ENCODE peak calls at places on chromosomes 12 and 14, in four cellular contexts. One of them, this sample, is unnamed.

GRCh38 chr12:94615284-94616216 is 34.8 kb downstream of the TMCC3 start:
- DNase-seq in CD8-positive, alpha-beta T cell: no peak
- DNase-seq in pancreas: peak; percentile 62
- DNase-seq in HFF-Myc: no peak
- DNase-seq in this sample: peak; percentile 72

GRCh38 chr12:96710127-96710745 is 196.8 kb upstream of the NEDD1 start:
- DNase-seq in CD8-positive, alpha-beta T cell: no peak
- DNase-seq in pancreas: no peak
- DNase-seq in HFF-Myc: no peak
- DNase-seq in this sample: no peak

GRCh38 chr12:66879392-66879791 is 200.5 kb upstream of the GRIP1 start:
- DNase-seq in CD8-positive, alpha-beta T cell: no peak
- DNase-seq in pancreas: no peak
- DNase-seq in HFF-Myc: no peak
- DNase-seq in this sample: no peak

GRCh38 chr12:4849024-4849594 is 60.6 kb upstream of the KCNA1 start:
- DNase-seq in CD8-positive, alpha-beta T cell: no peak
- DNase-seq in pancreas: no peak
- DNase-seq in HFF-Myc: peak; percentile 6
- DNase-seq in this sample: no peak

GRCh38 chr14:68365228-68365627 is 427.6 kb downstream of the ZFP36L1 start:
- DNase-seq in CD8-positive, alpha-beta T cell: no peak
- DNase-seq in pancreas: no peak
- DNase-seq in HFF-Myc: no peak
- DNase-seq in this sample: no peak

GRCh38 chr12:6769003-6769389 is 2.8 kb downstream of the PTMS start:
- DNase-seq in CD8-positive, alpha-beta T cell: no peak
- DNase-seq in pancreas: no peak
- DNase-seq in HFF-Myc: no peak
- DNase-seq in this sample: peak; percentile 24

GRCh38 chr12:107748472-107748871 is 12.5 kb downstream of the PRDM4 start:
- DNase-seq in CD8-positive, alpha-beta T cell: no peak
- DNase-seq in pancreas: no peak
- DNase-seq in HFF-Myc: peak; percentile 45
- DNase-seq in this sample: peak; percentile 17

GRCh38 chr14:77144412-77145115 is 3.0 kb upstream of the ZDHHC22 start:
- DNase-seq in CD8-positive, alpha-beta T cell: no peak
- DNase-seq in pancreas: no peak
- DNase-seq in HFF-Myc: no peak
- DNase-seq in this sample: no peak

GRCh38 chr12:52210186-52210924 is 18.5 kb upstream of the KRT80 start:
- DNase-seq in CD8-positive, alpha-beta T cell: no peak
- DNase-seq in pancreas: no peak
- DNase-seq in HFF-Myc: no peak
- DNase-seq in this sample: peak; percentile 69

GRCh38 chr12:96989916-96990315 is 82.9 kb downstream of the NEDD1 start:
- DNase-seq in CD8-positive, alpha-beta T cell: no peak
- DNase-seq in pancreas: no peak
- DNase-seq in HFF-Myc: no peak
- DNase-seq in this sample: no peak

GRCh38 chr12:101939856-101940265 is 62.5 kb downstream of the DRAM1 start:
- DNase-seq in CD8-positive, alpha-beta T cell: peak; percentile 54
- DNase-seq in pancreas: no peak
- DNase-seq in HFF-Myc: peak; percentile 68
- DNase-seq in this sample: peak; percentile 30

GRCh38 chr12:591167-591570 is 72.1 kb downstream of the NINJ2 start:
- DNase-seq in CD8-positive, alpha-beta T cell: no peak
- DNase-seq in pancreas: no peak
- DNase-seq in HFF-Myc: no peak
- DNase-seq in this sample: no peak

GRCh38 chr14:72884386-72884785 is 9.5 kb downstream of the DPF3 start:
- DNase-seq in CD8-positive, alpha-beta T cell: no peak
- DNase-seq in pancreas: no peak
- DNase-seq in HFF-Myc: no peak
- DNase-seq in this sample: no peak

GRCh38 chr12:64450711-64451486 is 1.0 kb upstream of the TBK1 start:
- DNase-seq in CD8-positive, alpha-beta T cell: no peak
- DNase-seq in pancreas: no peak
- DNase-seq in HFF-Myc: no peak
- DNase-seq in this sample: no peak

GRCh38 chr12:62859203-62859799 is 75.6 kb downstream of the PPM1H start:
- DNase-seq in CD8-positive, alpha-beta T cell: no peak
- DNase-seq in pancreas: no peak
- DNase-seq in HFF-Myc: no peak
- DNase-seq in this sample: no peak
- H3K4me3 ChIP-seq in CD8-positive, alpha-beta T cell: no peak overlapping the region
- H3K4me3 ChIP-seq in pancreas: no peak overlapping the region
- H3K4me3 ChIP-seq in HFF-Myc: no peak overlapping the region
- H3K4me3 ChIP-seq in this sample: no peak overlapping the region

DNA sequence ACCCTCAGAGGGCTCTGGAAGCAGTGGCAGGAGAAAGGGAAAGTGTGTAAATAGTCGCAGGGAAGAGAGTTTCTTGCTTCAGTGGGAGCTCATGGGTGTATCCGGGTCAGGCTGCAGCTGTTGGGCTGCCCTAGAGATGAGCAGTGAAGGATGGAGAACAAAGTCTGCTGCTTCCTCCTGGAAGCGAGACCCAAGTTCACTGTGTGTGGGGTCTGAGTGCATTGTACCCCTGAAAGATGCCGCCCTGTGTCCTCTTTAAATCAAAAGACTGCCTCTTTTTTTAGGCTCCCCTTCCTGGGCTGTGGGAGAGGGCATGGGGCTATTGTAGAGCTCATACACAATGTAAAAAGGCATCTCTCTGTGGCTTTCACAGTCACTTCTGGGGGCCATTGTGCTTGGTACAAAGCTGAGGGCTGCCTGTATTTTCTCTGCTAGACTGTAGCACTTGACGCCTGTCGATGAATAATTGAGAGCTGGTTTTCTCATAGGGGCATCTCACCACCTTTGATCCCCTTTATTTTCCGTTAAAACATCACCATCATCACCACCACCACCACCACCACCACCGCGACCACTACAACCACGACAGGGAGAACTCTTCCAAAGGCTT is 16.7 kb downstream of the CHST11 start:
- DNase-seq in CD8-positive, alpha-beta T cell: no peak
- DNase-seq in pancreas: no peak
- DNase-seq in HFF-Myc: no peak
- DNase-seq in this sample: no peak
- H3K4me3 ChIP-seq in CD8-positive, alpha-beta T cell: no peak overlapping the region
- H3K4me3 ChIP-seq in pancreas: no peak overlapping the region
- H3K4me3 ChIP-seq in HFF-Myc: no peak overlapping the region
- H3K4me3 ChIP-seq in this sample: no peak overlapping the region

GRCh38 chr12:12676605-12677004 is 19.4 kb downstream of the GPR19 start:
- DNase-seq in CD8-positive, alpha-beta T cell: no peak
- DNase-seq in pancreas: no peak
- DNase-seq in HFF-Myc: no peak
- DNase-seq in this sample: no peak
- H3K4me3 ChIP-seq in CD8-positive, alpha-beta T cell: no peak overlapping the region
- H3K4me3 ChIP-seq in pancreas: no peak overlapping the region
- H3K4me3 ChIP-seq in HFF-Myc: no peak overlapping the region
- H3K4me3 ChIP-seq in this sample: no peak overlapping the region

GRCh38 chr12:40760821-40761220 is 68.6 kb downstream of the CNTN1 start:
- DNase-seq in CD8-positive, alpha-beta T cell: no peak
- DNase-seq in pancreas: no peak
- DNase-seq in HFF-Myc: no peak
- DNase-seq in this sample: no peak

DNA sequence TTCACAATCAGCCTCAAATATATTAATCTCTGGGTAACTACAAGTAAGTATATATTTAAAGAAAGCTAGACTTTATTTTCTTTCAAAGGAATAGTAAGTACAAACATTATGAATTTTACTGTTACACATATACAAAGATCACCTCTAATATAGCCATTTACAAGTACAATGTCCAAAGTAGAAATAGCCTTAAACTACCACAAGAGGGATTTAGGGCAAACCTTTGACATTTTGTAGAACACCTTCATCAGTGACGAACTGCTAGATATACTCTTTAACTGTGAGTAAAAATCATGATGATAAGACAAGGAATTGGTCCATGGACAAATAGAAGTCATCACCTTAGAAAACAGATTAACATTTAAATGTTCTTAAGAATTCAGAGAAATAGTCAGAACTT is 69.8 kb downstream of the CNTN1 start:
- DNase-seq in CD8-positive, alpha-beta T cell: no peak
- DNase-seq in pancreas: no peak
- DNase-seq in HFF-Myc: no peak
- DNase-seq in this sample: no peak
- H3K4me3 ChIP-seq in CD8-positive, alpha-beta T cell: no peak overlapping the region
- H3K4me3 ChIP-seq in pancreas: no peak overlapping the region
- H3K4me3 ChIP-seq in HFF-Myc: no peak overlapping the region
- H3K4me3 ChIP-seq in this sample: no peak overlapping the region

GRCh38 chr14:99191663-99192621 is 80.1 kb downstream of the BCL11B start:
- DNase-seq in CD8-positive, alpha-beta T cell: peak; percentile 59
- DNase-seq in pancreas: peak; percentile 58
- DNase-seq in HFF-Myc: peak; percentile 21
- DNase-seq in this sample: peak; percentile 64
- H3K4me3 ChIP-seq in CD8-positive, alpha-beta T cell: peak overlapping the region; percentile 36
- H3K4me3 ChIP-seq in pancreas: peak overlapping the region; percentile 33
- H3K4me3 ChIP-seq in HFF-Myc: peak overlapping the region; percentile 38
- H3K4me3 ChIP-seq in this sample: peak overlapping the region; percentile 35

GRCh38 chr14:49999216-49999761 is 106.4 kb downstream of the ARF6 start:
- DNase-seq in CD8-positive, alpha-beta T cell: peak; percentile 68
- DNase-seq in pancreas: peak; percentile 47
- DNase-seq in HFF-Myc: peak; percentile 70
- DNase-seq in this sample: peak; percentile 81

GRCh38 chr14:49999826-50000214 is 106.9 kb downstream of the ARF6 start:
- DNase-seq in CD8-positive, alpha-beta T cell: no peak
- DNase-seq in pancreas: no peak
- DNase-seq in HFF-Myc: no peak
- DNase-seq in this sample: no peak

GRCh38 chr14:50001146-50001998 is 108.5 kb downstream of the ARF6 start:
- DNase-seq in CD8-positive, alpha-beta T cell: peak; percentile 65
- DNase-seq in pancreas: peak; percentile 43
- DNase-seq in HFF-Myc: peak; percentile 69
- DNase-seq in this sample: peak; percentile 78

GRCh38 chr14:50001999-50002925 is 109.4 kb downstream of the ARF6 start:
- DNase-seq in CD8-positive, alpha-beta T cell: peak; percentile 66
- DNase-seq in pancreas: no peak
- DNase-seq in HFF-Myc: no peak
- DNase-seq in this sample: no peak

GRCh38 chr14:50000215-50001145 is 107.6 kb downstream of the ARF6 start:
- DNase-seq in CD8-positive, alpha-beta T cell: peak; percentile 71
- DNase-seq in pancreas: no peak
- DNase-seq in HFF-Myc: peak; percentile 92
- DNase-seq in this sample: peak; percentile 82
- H3K4me3 ChIP-seq in CD8-positive, alpha-beta T cell: peak overlapping the region; percentile 45
- H3K4me3 ChIP-seq in pancreas: no peak overlapping the region
- H3K4me3 ChIP-seq in HFF-Myc: peak overlapping the region; percentile 29
- H3K4me3 ChIP-seq in this sample: no peak overlapping the region

GRCh38 chr12:68538722-68539614 is 71.7 kb upstream of the RAP1B start:
- DNase-seq in CD8-positive, alpha-beta T cell: peak; percentile 47
- DNase-seq in pancreas: no peak
- DNase-seq in HFF-Myc: no peak
- DNase-seq in this sample: peak; percentile 36
- H3K4me3 ChIP-seq in CD8-positive, alpha-beta T cell: peak overlapping the region; percentile 1
- H3K4me3 ChIP-seq in pancreas: no peak overlapping the region
- H3K4me3 ChIP-seq in HFF-Myc: no peak overlapping the region
- H3K4me3 ChIP-seq in this sample: peak overlapping the region; percentile 16

GRCh38 chr12:131471271-131471905 is 239.5 kb upstream of the SFSWAP start:
- DNase-seq in CD8-positive, alpha-beta T cell: no peak
- DNase-seq in pancreas: no peak
- DNase-seq in HFF-Myc: no peak
- DNase-seq in this sample: no peak

GRCh38 chr12:131471946-131472732 is 238.8 kb upstream of the SFSWAP start:
- DNase-seq in CD8-positive, alpha-beta T cell: no peak
- DNase-seq in pancreas: no peak
- DNase-seq in HFF-Myc: no peak
- DNase-seq in this sample: no peak

GRCh38 chr12:131473261-131473660 is 237.6 kb upstream of the SFSWAP start:
- DNase-seq in CD8-positive, alpha-beta T cell: no peak
- DNase-seq in pancreas: no peak
- DNase-seq in HFF-Myc: no peak
- DNase-seq in this sample: no peak

GRCh38 chr12:131477613-131478012 is 233.3 kb upstream of the SFSWAP start:
- DNase-seq in CD8-positive, alpha-beta T cell: no peak
- DNase-seq in pancreas: no peak
- DNase-seq in HFF-Myc: no peak
- DNase-seq in this sample: no peak

DNA sequence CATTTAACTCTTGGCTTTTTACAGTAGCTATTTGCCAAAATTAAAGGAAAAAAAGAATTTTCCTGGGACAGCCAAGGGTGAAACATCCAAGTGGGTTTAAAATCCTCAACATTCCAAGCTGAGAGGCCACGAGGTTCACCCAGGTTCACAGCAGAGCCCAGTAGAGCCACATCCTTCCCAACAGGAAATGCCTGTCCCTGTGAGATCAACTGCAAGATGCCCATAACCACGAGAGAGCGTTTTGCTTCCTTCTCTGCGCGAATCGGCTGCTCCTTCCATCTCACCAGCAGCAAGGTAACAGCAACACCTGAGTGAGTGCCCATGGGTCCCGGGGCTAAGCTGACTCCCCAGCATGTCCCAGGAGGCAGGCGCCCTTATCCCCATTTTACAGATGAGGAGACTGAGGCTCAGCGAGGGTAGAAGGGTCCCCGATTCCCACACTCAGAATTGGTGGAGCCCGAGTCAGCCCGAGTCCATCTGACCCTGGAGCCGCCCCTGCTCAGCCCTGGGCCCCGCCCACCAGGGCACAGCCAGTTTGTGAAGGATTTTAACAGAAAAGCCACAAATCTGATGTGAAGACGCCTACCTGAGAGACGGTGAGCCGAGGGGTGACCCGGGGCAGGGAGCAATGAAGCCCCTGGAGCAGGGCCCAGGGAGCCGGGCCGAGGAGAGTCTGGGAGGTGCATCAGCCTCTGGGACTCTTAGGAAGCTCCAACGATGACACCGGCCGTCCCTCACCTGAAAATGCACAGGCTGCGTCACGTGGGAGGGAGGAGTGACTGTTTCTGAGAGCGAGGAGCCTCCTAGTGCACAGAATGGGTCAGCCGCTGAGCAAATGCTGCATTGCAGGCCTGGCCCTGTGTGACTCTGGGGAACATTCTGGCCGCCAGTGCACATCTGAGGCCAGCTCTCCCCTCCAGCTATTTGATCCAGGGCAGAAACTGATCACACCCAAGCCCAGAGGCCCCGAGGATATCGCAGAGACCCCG is 236.9 kb upstream of the SFSWAP start:
- DNase-seq in CD8-positive, alpha-beta T cell: no peak
- DNase-seq in pancreas: no peak
- DNase-seq in HFF-Myc: no peak
- DNase-seq in this sample: no peak
- H3K4me3 ChIP-seq in CD8-positive, alpha-beta T cell: no peak overlapping the region
- H3K4me3 ChIP-seq in pancreas: no peak overlapping the region
- H3K4me3 ChIP-seq in HFF-Myc: no peak overlapping the region
- H3K4me3 ChIP-seq in this sample: no peak overlapping the region

GRCh38 chr12:15534870-15535269 is 212.6 kb downstream of the PTPRO start:
- DNase-seq in CD8-positive, alpha-beta T cell: no peak
- DNase-seq in pancreas: no peak
- DNase-seq in HFF-Myc: no peak
- DNase-seq in this sample: no peak

GRCh38 chr12:15534322-15534721 is 212.0 kb downstream of the PTPRO start:
- DNase-seq in CD8-positive, alpha-beta T cell: no peak
- DNase-seq in pancreas: no peak
- DNase-seq in HFF-Myc: no peak
- DNase-seq in this sample: no peak

GRCh38 chr12:15535287-15535895 is 213.1 kb downstream of the PTPRO start:
- DNase-seq in CD8-positive, alpha-beta T cell: no peak
- DNase-seq in pancreas: no peak
- DNase-seq in HFF-Myc: no peak
- DNase-seq in this sample: no peak

GRCh38 chr12:15538881-15539280 is 216.6 kb downstream of the PTPRO start:
- DNase-seq in CD8-positive, alpha-beta T cell: no peak
- DNase-seq in pancreas: no peak
- DNase-seq in HFF-Myc: no peak
- DNase-seq in this sample: no peak

GRCh38 chr12:15536446-15536845 is 214.1 kb downstream of the PTPRO start:
- DNase-seq in CD8-positive, alpha-beta T cell: no peak
- DNase-seq in pancreas: no peak
- DNase-seq in HFF-Myc: no peak
- DNase-seq in this sample: no peak
- H3K4me3 ChIP-seq in CD8-positive, alpha-beta T cell: no peak overlapping the region
- H3K4me3 ChIP-seq in pancreas: no peak overlapping the region
- H3K4me3 ChIP-seq in HFF-Myc: no peak overlapping the region
- H3K4me3 ChIP-seq in this sample: no peak overlapping the region